ENCODE peak calls at places on chromosomes 1 and 21, in eight cellular contexts. S is HL-60, K is left ventricle myocardium inferior, W is OCI-LY7, H is dorsolateral prefrontal cortex, J is sigmoid colon, G is H1, A is aorta. E is an unnamed sample.

GRCh38 chr1:180534199-180534598 is 24.6 kb upstream of the OVAAL start:
- DNase-seq in S (no peak), K (no peak), W (no peak), H (no peak), J (no peak), G (no peak), A (no peak), E (no peak)

GRCh38 chr1:53678507-53678906 is 60.5 kb downstream of the GLIS1 start:
- DNase-seq in S (no peak), K (peak), W (no peak), H (no peak), J (no peak), G (no peak), A (no peak), E (no peak)

GRCh38 chr1:111406325-111406768 is 21.2 kb downstream of the OVGP1 start:
- DNase-seq in S (no peak), K (no peak), W (peak), H (no peak), J (no peak), G (no peak), A (no peak), E (no peak)

GRCh38 chr21:19565587-19565986 is 1162.0 kb upstream of the TMPRSS15 start:
- DNase-seq in S (no peak), K (no peak), W (no peak), H (no peak), J (no peak), G (no peak), A (no peak), E (no peak)

GRCh38 chr1:184061396-184062003 is 10.0 kb downstream of the TSEN15 start:
- DNase-seq in S (no peak), K (no peak), W (no peak), H (no peak), J (no peak), G (no peak), A (no peak), E (no peak)

GRCh38 chr1:180309338-180309737 is 79.3 kb downstream of the LHX4 start:
- DNase-seq in S (no peak), K (no peak), W (no peak), H (no peak), J (no peak), G (no peak), A (no peak), E (no peak)

GRCh38 chr21:46412521-46413364 is 45.9 kb upstream of the DIP2A start:
- DNase-seq in S (no peak), K (no peak), W (no peak), H (no peak), J (peak), G (no peak), A (no peak), E (no peak)

GRCh38 chr1:64515427-64515826 is 45.5 kb downstream of the CACHD1 start:
- DNase-seq in S (peak), K (peak), W (no peak), H (peak), J (peak), G (no peak), A (peak), E (no peak)

GRCh38 chr1:10941891-10942541 is 70.4 kb upstream of the TARDBP start:
- DNase-seq in S (peak), K (peak), W (peak), H (peak), J (no peak), G (peak), A (peak), E (no peak)

DNA sequence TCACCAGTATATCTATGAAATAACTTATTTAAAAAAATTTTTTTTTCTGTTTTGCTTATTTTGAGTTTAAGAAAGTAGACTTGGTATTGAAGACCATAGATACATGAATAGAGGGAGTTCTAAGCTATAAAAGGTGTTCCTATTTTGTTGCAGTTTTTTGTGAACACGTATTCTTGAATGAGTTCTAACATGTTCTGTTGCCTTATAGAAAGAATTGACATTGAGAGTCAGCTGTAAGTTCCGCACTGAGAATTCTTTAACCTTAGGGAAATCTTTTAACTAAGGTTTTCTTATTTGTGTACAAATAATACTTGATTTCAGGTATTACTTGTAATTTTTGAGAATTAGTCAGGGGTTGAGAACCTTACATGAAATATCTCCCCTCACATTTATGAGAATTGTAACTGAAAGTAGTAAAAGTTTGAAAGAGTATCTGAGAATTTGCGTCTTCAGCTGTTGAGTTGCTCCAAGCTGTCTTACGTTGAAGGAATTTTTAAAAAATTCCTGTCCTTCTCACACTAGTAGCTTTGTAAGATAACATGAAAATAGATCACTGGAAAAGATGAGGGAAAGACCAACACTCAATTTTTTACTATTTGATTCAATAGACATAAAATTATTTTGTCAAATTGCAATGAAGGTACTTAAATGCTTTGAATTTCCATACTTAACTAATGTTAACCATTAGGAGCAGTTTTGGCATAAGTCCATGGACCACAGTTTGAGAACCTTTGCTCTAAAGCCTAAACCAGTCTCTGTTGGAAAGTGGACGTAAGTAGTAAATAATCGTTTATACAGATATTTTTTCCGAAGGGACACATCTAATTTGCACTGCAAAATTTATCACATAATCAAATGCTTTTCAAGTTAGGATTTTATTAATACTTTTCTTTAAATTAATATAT is 3.8 kb downstream of the DR1 start:
- DNase-seq in S (no peak), K (no peak), W (peak), H (no peak), J (no peak), G (no peak), A (no peak), E (no peak)
- H3K4me3 ChIP-seq in S (peak), K (peak), W (peak), H (peak), J (no peak), G (no peak), A (peak), E (no peak)

DNA sequence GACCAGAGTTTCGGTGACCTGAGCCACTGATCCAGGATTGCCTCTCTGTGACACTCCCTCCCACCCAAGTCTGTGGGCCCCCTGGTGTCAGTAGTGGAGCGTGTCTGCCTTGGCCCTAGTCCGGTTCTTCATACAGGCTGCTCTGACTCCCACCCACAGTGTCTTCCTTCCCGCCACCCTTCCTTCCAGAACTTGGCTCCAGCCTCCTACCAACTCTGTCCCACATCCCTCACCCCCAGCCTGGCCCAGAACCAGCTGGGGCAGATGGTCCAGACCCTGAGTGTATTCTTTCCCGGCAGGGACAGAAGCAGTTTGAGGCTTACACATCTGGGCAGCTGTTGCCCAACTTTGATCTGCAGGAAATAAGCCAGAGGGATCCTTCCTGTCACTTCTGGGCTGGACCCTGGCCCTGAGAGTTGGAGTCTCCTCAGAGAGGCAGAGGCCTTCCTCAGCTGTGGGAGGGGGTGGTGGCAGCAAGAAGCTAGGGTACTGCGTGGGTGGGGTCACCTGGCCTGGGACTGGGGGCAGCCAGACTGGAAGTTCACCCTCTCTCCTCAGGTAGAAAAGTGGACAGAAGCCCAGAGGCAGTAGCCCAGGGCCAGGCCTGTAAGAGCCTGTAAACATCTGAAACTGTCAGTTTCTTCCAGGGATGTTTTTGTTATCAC is 43.1 kb upstream of the EPS8L3 start:
- DNase-seq in S (no peak), K (no peak), W (no peak), H (no peak), J (no peak), G (no peak), A (no peak), E (no peak)
- H3K27ac ChIP-seq in S (no peak), K (peak), W (no peak), H (no peak), J (peak), G (no peak), A (no peak), E (no peak)

DNA sequence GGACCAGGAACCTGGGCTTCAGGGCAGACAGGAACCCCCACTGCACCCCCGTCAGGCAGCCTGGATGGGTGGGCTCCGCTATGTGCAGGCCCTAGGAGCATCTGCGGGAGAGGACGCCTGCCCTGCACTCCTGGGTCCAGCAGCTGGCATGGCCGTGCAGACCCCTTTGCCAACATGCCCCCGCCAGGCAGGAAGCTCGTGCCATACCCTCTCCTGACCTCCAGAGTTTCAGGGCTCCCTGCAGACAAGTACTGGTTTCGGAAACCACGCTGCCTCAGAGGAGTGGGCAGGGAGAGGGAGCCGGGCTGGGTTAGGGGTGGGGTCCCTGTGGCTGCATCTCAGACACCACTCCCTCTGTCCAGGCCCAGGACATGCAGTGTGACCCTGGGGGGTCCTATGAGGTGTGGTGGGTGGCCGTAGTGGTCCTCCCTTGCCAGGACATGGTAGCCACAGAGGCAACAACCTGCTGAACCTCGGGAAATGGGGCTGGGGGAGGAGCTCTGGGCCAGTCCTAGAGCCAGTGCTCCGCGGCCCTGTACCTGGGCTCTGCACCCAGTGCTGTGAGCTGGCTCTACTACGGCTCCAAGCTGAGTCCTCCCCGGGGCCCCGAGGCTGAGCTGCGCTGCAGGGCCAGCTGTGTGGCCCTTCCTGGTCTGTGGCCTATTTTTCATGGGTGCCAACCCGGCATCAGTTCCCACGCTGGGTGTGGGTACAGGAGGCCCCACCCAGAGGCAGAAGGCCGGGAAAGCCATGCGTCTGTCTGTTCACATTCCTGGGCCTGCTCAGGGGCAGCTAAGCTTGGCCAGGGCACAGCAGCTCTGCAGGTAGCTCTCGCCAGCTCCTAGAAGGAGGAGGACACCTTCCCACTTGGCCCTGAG is 1.4 kb downstream of the PLEKHN1 start:
- DNase-seq in S (no peak), K (peak), W (no peak), H (no peak), J (no peak), G (no peak), A (no peak), E (no peak)
- H3K4me3 ChIP-seq in S (no peak), K (peak), W (no peak), H (no peak), J (no peak), G (no peak), A (no peak), E (no peak)

GRCh38 chr1:93690921-93691789 is 9.5 kb upstream of the BCAR3 start:
- DNase-seq in S (no peak), K (no peak), W (no peak), H (no peak), J (peak), G (no peak), A (peak), E (peak)

GRCh38 chr1:93692001-93692400 is 10.4 kb upstream of the BCAR3 start:
- DNase-seq in S (no peak), K (no peak), W (peak), H (no peak), J (peak), G (no peak), A (no peak), E (no peak)

GRCh38 chr1:93694039-93694438 is 12.4 kb upstream of the BCAR3 start:
- DNase-seq in S (no peak), K (no peak), W (no peak), H (no peak), J (no peak), G (no peak), A (peak), E (no peak)

GRCh38 chr1:93692983-93693591 is 11.4 kb upstream of the BCAR3 start:
- DNase-seq in S (no peak), K (no peak), W (peak), H (no peak), J (no peak), G (no peak), A (peak), E (peak)

DNA sequence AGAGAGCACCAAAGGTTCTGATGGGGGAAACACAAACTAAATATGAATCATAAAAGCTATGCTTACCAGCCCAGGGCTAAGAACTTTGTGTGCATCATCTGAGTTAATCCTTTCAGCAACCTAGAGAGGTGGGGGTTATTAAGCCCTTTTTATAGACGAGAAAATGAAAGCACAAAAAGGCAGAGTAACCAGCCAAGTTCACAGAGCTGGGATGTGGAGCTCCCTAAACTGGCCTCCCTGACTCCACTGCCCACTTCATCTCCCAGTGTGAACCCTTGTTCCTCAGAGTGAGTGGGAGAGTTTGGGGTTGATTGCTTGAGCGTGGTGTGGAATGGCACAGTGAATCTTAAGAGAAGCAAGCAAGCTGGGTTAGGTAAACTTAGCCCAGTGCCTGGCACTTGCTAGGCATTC is 10.8 kb upstream of the BCAR3 start:
- DNase-seq in S (no peak), K (no peak), W (no peak), H (no peak), J (no peak), G (no peak), A (no peak), E (no peak)
- H3K27ac ChIP-seq in S (no peak), K (no peak), W (peak), H (no peak), J (peak), G (no peak), A (peak), E (no peak)

DNA sequence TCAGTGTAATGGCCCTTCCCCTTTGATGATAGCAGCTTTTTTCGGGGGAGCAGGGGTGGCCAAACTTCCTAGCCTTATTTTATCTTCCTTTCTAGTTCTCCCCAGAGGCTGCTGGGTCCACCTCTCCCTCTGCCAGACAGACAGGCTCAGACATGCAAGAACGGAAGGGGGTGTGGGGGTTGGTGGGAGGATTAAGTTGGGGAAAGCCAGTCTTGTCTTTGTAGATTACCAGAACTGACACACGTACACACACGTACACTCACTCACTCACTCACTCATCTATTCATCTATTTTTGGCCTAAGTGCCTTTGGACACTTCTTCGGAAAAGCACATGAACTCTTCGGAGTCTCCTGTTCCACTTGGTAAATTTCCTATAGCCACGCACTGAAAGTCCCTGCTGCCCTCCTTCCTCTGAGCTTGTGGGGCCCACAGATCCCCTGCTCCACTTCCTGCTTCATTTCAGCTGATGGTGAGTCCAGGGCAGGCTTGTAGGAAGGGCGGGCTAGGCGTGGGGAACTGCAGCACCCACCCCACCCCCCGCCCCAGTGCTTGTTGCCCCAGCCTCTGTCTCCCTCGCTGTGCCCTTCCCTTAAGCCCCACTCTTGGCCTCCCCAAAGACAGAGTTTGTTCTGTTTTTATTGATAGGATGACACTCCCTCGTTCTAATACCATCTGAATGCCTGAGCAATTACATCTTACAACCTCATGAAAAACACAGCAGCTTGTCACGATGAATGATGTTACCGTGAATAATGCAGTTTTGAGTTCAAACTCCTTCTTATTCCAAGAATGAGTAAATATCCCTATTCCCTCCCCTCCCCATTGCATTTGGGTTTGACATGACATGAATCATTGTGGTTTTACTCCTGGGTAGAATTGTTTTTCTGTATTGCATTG is 60.7 kb upstream of the ATP5PO start:
- DNase-seq in S (peak), K (peak), W (peak), H (no peak), J (peak), G (peak), A (peak), E (no peak)
- H3K4me3 ChIP-seq in S (no peak), K (peak), W (peak), H (no peak), J (no peak), G (no peak), A (no peak), E (no peak)

GRCh38 chr1:212955098-212955497 is 4.8 kb downstream of the VASH2 start:
- DNase-seq in S (no peak), K (no peak), W (no peak), H (no peak), J (no peak), G (no peak), A (no peak), E (no peak)
- H3K27ac ChIP-seq in S (no peak), K (no peak), W (no peak), H (no peak), J (no peak), G (no peak), A (no peak), E (no peak)

DNA sequence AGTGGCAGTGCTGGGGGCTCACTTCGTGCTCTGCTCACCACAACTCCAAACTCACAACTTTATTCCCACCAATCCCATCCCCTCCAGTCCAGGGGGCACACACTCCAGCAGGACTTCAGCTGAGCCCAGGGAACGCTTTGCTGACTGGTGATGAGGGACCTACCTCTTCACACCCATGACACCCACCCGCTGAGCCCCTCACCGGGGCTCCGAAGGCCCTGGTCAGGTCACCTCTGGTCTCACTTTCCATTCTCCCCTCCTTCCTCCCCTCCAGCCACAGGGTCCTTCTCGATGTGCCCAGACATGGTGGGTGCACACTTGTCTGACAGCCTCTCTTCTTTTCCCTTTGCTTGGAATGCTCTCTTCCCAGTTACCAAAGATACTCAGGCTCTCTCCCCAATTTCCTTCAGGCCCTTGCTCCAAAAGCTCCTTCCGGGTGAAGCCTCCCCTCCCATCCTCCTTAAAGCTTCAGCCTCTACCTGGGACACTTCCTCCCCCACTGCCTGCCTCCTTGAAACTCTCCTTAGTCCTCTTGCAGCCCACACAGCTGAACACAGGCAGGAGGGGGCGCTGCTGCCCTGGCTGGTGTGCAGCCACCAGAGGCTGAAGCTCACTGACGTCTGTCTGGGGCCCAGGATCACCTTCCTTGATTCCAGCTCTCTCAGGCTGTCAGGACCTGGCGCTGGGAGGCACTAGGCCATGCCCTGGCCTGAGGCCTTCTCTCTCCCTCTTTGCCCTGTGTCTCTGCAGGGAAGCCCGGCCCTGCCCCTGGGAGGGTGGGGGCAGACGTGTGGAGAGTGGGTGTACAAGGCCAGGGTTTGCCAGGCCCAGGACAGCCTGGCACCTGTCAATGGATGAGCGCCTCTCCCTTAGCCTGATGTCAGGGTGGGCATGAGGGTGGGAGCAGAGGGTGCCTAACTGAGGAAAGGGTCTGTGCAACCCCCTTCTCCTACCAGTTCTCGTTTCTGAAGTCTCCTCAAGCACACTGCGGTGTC is 1.6 kb downstream of the KCNE1 start:
- DNase-seq in S (peak), K (peak), W (peak), H (peak), J (peak), G (peak), A (peak), E (peak)
- H3K4me3 ChIP-seq in S (peak), K (no peak), W (no peak), H (peak), J (no peak), G (no peak), A (no peak), E (no peak)

E was measured in trophoblast cell.